ENCODE peak calls at places on chromosomes 5 and 9, in seven cellular contexts. Z, R, I, M, U, T and F are unnamed samples.

GRCh38 chr5:111685969-111686368 is 71.0 kb downstream of the NREP start:
- DNase-seq in M (no peak), U (no peak), R (no peak), Z (no peak), I (no peak), T (no peak), F (no peak)

GRCh38 chr5:168611163-168611562 is 32.0 kb upstream of the PANK3 start:
- DNase-seq in T (peak; percentile 27), I (peak; percentile 14), R (no peak), M (no peak), Z (no peak), U (peak; percentile 52), F (no peak)

GRCh38 chr9:127495884-127496555 is 44.7 kb downstream of the LRSAM1 start:
- DNase-seq in T (no peak), M (no peak), U (no peak), Z (no peak), I (no peak), R (no peak), F (no peak)

GRCh38 chr5:172523146-172523745 is 68.9 kb upstream of the SH3PXD2B start:
- DNase-seq in R (peak; percentile 60), Z (no peak), T (no peak), I (no peak), U (no peak), M (no peak), F (peak; percentile 61)

GRCh38 chr5:127813633-127814171 is 110.5 kb downstream of the CCDC192 start:
- DNase-seq in U (peak; percentile 93), M (peak; percentile 65), Z (no peak), R (no peak), I (peak; percentile 87), T (peak; percentile 42), F (no peak)

GRCh38 chr9:4922730-4923129 is 62.3 kb upstream of the JAK2 start:
- DNase-seq in R (no peak), Z (no peak), M (no peak), I (no peak), T (no peak), U (no peak), F (no peak)

GRCh38 chr5:110751902-110752762 is 13.3 kb downstream of the SLC25A46 start:
- DNase-seq in T (peak; percentile 83), U (peak; percentile 69), M (peak; percentile 77), Z (no peak), R (no peak), I (no peak), F (no peak)

GRCh38 chr9:119164716-119165115 is 204.5 kb downstream of the BRINP1 start:
- DNase-seq in U (no peak), T (no peak), I (no peak), R (no peak), M (no peak), Z (no peak), F (no peak)

GRCh38 chr5:157520911-157521703 is 54.5 kb downstream of the ADAM19 start:
- DNase-seq in I (peak; percentile 83), U (peak; percentile 81), R (no peak), M (no peak), T (peak; percentile 77), Z (no peak), F (peak; percentile 83)

GRCh38 chr9:109912082-109912581 is 132.1 kb downstream of the PALM2AKAP2 start:
- DNase-seq in I (peak; percentile 89), R (no peak), M (peak; percentile 54), U (peak; percentile 63), T (peak; percentile 96), Z (no peak), F (no peak)

GRCh38 chr9:118967901-118968300 is 401.3 kb downstream of the BRINP1 start:
- DNase-seq in U (no peak), I (no peak), T (no peak), R (no peak), M (no peak), Z (no peak), F (no peak)

GRCh38 chr9:117092582-117092981 is 322.3 kb downstream of the ASTN2 start:
- DNase-seq in Z (no peak), U (peak; percentile 42), I (peak; percentile 58), R (no peak), T (peak; percentile 44), M (no peak), F (no peak)

GRCh38 chr5:122770479-122770878 is 4.4 kb upstream of the SNX2 start:
- DNase-seq in U (peak; percentile 63), R (no peak), I (no peak), T (no peak), M (no peak), Z (no peak), F (no peak)

GRCh38 chr5:159448-160172 is 31.7 kb upstream of the LRRC14B start:
- DNase-seq in T (peak; percentile 28), R (no peak), M (no peak), U (peak; percentile 92), Z (no peak), I (peak; percentile 65), F (peak; percentile 64)

GRCh38 chr5:121251954-121252353 is 599.7 kb upstream of the FTMT start:
- DNase-seq in Z (no peak), R (no peak), M (no peak), U (peak; percentile 51), I (peak; percentile 61), T (peak; percentile 8), F (no peak)

GRCh38 chr9:2570615-2571479 is 50.7 kb upstream of the VLDLR start:
- DNase-seq in U (peak; percentile 83), M (peak; percentile 16), Z (peak; percentile 84), T (peak; percentile 49), R (peak; percentile 94), I (peak; percentile 45), F (peak; percentile 88)

GRCh38 chr5:85628153-85628552 is 989.6 kb upstream of the COX7C start:
- DNase-seq in I (no peak), T (no peak), M (no peak), Z (no peak), R (no peak), U (no peak), F (no peak)

GRCh38 chr5:14526493-14526892 is 55.1 kb upstream of the OTULINL start:
- DNase-seq in U (no peak), T (no peak), I (no peak), Z (no peak), R (no peak), M (no peak), F (no peak)

GRCh38 chr9:95316794-95317118 is 753 bp downstream of the FANCC start:
- DNase-seq in Z (no peak), I (peak; percentile 78), T (peak; percentile 81), R (peak; percentile 47), M (no peak), U (peak; percentile 72), F (peak; percentile 90)

GRCh38 chr5:143083006-143083405 is 312.8 kb downstream of the ARHGAP26 start:
- DNase-seq in U (no peak), I (no peak), M (no peak), T (no peak), R (no peak), Z (no peak), F (no peak)

GRCh38 chr5:1320436-1321344 is 24.2 kb downstream of the CLPTM1L start:
- DNase-seq in I (no peak), Z (no peak), R (no peak), M (no peak), U (no peak), T (no peak), F (peak; percentile 76)

GRCh38 chr9:569276-569675 is 272.2 kb upstream of the DMRT1 start:
- DNase-seq in T (no peak), R (no peak), Z (no peak), M (no peak), U (no peak), I (no peak), F (no peak)

GRCh38 chr5:159198063-159199036 is 11.0 kb downstream of the RNF145 start:
- DNase-seq in I (no peak), Z (no peak), R (no peak), T (no peak), U (no peak), M (no peak), F (no peak)

GRCh38 chr9:108683245-108683644 is 172.5 kb downstream of the ACTL7B start:
- DNase-seq in M (no peak), Z (no peak), I (no peak), T (no peak), U (no peak), R (no peak), F (no peak)

GRCh38 chr9:93087971-93088655 is 7.9 kb upstream of the CARD19 start:
- DNase-seq in Z (peak; percentile 5), R (peak; percentile 12), M (no peak), I (no peak), T (no peak), U (no peak), F (peak; percentile 40)

GRCh38 chr5:40594811-40595210 is 84.9 kb upstream of the PTGER4 start:
- DNase-seq in U (peak; percentile 44), I (no peak), R (no peak), T (no peak), Z (no peak), M (no peak), F (no peak)

GRCh38 chr9:114989600-114990410 is 59.4 kb upstream of the TNFSF8 start:
- DNase-seq in Z (no peak), R (no peak), U (no peak), I (no peak), T (no peak), M (no peak), F (no peak)

GRCh38 chr9:108784128-108784490 is 71.7 kb downstream of the ACTL7B start:
- DNase-seq in R (no peak), T (no peak), M (no peak), Z (no peak), I (no peak), U (peak; percentile 20), F (no peak)

GRCh38 chr5:141196363-141196762 is 3.1 kb upstream of the PCDHB11 start:
- DNase-seq in I (no peak), T (no peak), M (no peak), R (no peak), Z (no peak), U (no peak), F (no peak)

GRCh38 chr5:141199359-141200235 is at the start of gene PCDHB11:
- DNase-seq in T (no peak), Z (no peak), M (no peak), R (no peak), I (peak; percentile 48), U (no peak), F (no peak)
- H3K4me3 ChIP-seq in T (no peak within 1 kb of the TSS), Z (no peak within 1 kb of the TSS), M (no peak within 1 kb of the TSS), R (no peak within 1 kb of the TSS), I (peak within 1 kb of the TSS; percentile 63), U (no peak within 1 kb of the TSS), F (no peak within 1 kb of the TSS)

DNA sequence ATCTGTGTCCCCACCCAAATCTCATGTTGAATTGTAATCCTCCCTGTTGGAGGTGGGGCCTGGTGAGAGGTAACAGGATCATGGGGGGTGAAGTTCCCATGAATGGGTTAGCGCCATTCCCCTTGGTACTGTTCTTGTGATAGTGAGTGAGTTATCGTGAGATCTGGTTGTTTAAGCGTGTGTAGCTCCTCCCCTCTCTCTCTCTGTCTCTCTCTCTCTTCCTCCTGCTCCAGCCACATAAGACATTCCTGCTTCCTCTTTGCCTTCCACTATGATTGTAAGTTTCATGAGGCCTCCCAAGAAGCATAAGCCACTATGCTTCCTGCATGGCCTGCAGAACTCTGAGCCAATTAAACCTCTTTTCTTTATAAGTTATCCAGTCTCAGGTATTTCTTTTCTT is 28.8 kb downstream of the C5orf15 start:
- DNase-seq in U (no peak), M (no peak), I (no peak), Z (no peak), R (no peak), T (no peak), F (no peak)
- H3K4me3 ChIP-seq in U (no peak overlapping the region), M (no peak overlapping the region), I (no peak overlapping the region), Z (no peak overlapping the region), R (no peak overlapping the region), T (no peak overlapping the region), F (no peak overlapping the region)

GRCh38 chr5:2989517-2989916 is 238.0 kb upstream of the IRX2 start:
- DNase-seq in T (no peak), R (no peak), Z (no peak), M (no peak), I (no peak), U (no peak), F (peak; percentile 29)
- H3K4me3 ChIP-seq in T (no peak overlapping the region), R (no peak overlapping the region), Z (no peak overlapping the region), M (no peak overlapping the region), I (no peak overlapping the region), U (no peak overlapping the region), F (no peak overlapping the region)

GRCh38 chr9:137071282-137071681 is 925 bp upstream of the SAPCD2 start:
- DNase-seq in I (no peak), M (no peak), T (no peak), U (no peak), Z (no peak), R (no peak), F (no peak)
- H3K4me3 ChIP-seq in I (no peak overlapping the region), M (peak overlapping the region; percentile 58), T (no peak overlapping the region), U (no peak overlapping the region), Z (no peak overlapping the region), R (no peak overlapping the region), F (no peak overlapping the region)